ENCODE peak calls at places on chromosomes 13 and 19, in six cellular contexts. Y is activated naive CD4-positive, alpha-beta T cell; R is stimulated activated CD8-positive, alpha-beta memory T cell treated with anti-CD3 and anti-CD28 coated beads, Interleukin-4, amount 100 ng/mL, for 1 hour; C is activated CD4-positive, alpha-beta memory T cell treated with anti-CD3 and anti-CD28 coated beads, Interleukin-2, amount 10 ng/mL, durations not matched to agents 7 days and 5 days; W is activated CD8-positive, alpha-beta T cell treated with anti-CD3 and anti-CD28 coated beads for 36 hours; V is NCI-H69. K is an unnamed sample.

GRCh38 chr13:29917573-29918091 is 67.2 kb upstream of the UBL3 start:
- DNase-seq in R (no peak), C (no peak), V (no peak), Y (no peak), W (no peak), K (no peak)

GRCh38 chr13:55345197-55345596 is 1795.5 kb upstream of the PRR20A start:
- DNase-seq in C (no peak), R (no peak), W (no peak), V (peak), Y (no peak), K (no peak)

GRCh38 chr19:18173572-18174294 is at the start of gene IFI30:
- DNase-seq in W (peak), C (peak), V (peak), Y (no peak), R (no peak), K (peak)

GRCh38 chr19:16896913-16897571 is 8.2 kb downstream of the F2RL3 start:
- DNase-seq in W (peak), V (peak), Y (peak), C (peak), R (peak), K (peak)

GRCh38 chr13:31859546-31859945 is 120.2 kb downstream of the RXFP2 start:
- DNase-seq in C (no peak), R (no peak), W (no peak), Y (no peak), V (peak), K (no peak)

GRCh38 chr13:25951831-25952230 is 100.0 kb downstream of the SHISA2 start:
- DNase-seq in Y (no peak), R (no peak), W (no peak), V (no peak), C (no peak), K (no peak)

GRCh38 chr19:46839752-46840151 is 10.9 kb downstream of the AP2S1 start:
- DNase-seq in R (no peak), V (no peak), C (no peak), Y (no peak), W (no peak), K (no peak)

GRCh38 chr19:50723069-50723468 is at the start of gene CLEC11A:
- DNase-seq in Y (no peak), R (no peak), W (no peak), V (no peak), C (no peak), K (no peak)

GRCh38 chr19:38693380-38694223 is 46.2 kb downstream of the ACTN4 start:
- DNase-seq in R (no peak), W (peak), V (no peak), Y (no peak), C (peak), K (no peak)

GRCh38 chr13:97648171-97648880 is 214.4 kb downstream of the RAP2A start:
- DNase-seq in C (no peak), R (no peak), Y (no peak), V (no peak), W (no peak), K (no peak)

GRCh38 chr19:30175987-30176386 is 196.2 kb upstream of the ZNF536 start:
- DNase-seq in V (no peak), W (no peak), C (no peak), R (no peak), Y (no peak), K (no peak)

GRCh38 chr19:45601524-45602522 is at the start of gene GPR4:
- DNase-seq in R (no peak), Y (no peak), V (peak), W (no peak), C (no peak), K (no peak)

GRCh38 chr13:95185311-95185710 is 115.9 kb downstream of the ABCC4 start:
- DNase-seq in W (no peak), C (no peak), V (peak), Y (no peak), R (no peak), K (no peak)

GRCh38 chr13:50080856-50081105 is 65.5 kb downstream of the KCNRG start:
- DNase-seq in R (no peak), C (no peak), V (no peak), W (no peak), Y (no peak), K (no peak)

GRCh38 chr13:49046534-49046933 is 70.8 kb downstream of the FNDC3A start:
- DNase-seq in W (no peak), V (no peak), C (no peak), Y (no peak), R (no peak), K (no peak)

GRCh38 chr19:45800009-45800553 is 7.4 kb upstream of the DMWD start:
- DNase-seq in W (no peak), C (no peak), R (no peak), Y (no peak), V (no peak), K (no peak)

GRCh38 chr13:32125221-32125621 is 93.6 kb downstream of the FRY start:
- DNase-seq in R (no peak), C (no peak), V (no peak), W (no peak), Y (no peak), K (no peak)

GRCh38 chr19:50607874-50608785 is 31.6 kb downstream of the SYT3 start:
- DNase-seq in W (peak), V (peak), R (peak), C (peak), Y (peak), K (peak)

GRCh38 chr19:11662278-11662677 is 65.0 kb downstream of the ZNF627 start:
- DNase-seq in V (no peak), Y (no peak), W (no peak), R (no peak), C (no peak), K (no peak)

GRCh38 chr19:58571575-58571947 is 1.6 kb downstream of the MZF1 start:
- DNase-seq in C (peak), V (no peak), Y (no peak), R (no peak), W (no peak), K (no peak)

GRCh38 chr19:22901431-22902130 is 69.5 kb downstream of the ZNF723 start:
- DNase-seq in V (no peak), Y (no peak), W (no peak), R (no peak), C (no peak), K (no peak)

GRCh38 chr13:21894091-21894490 is 223.2 kb downstream of the FGF9 start:
- DNase-seq in V (peak), Y (no peak), R (no peak), W (no peak), C (no peak), K (no peak)

GRCh38 chr19:48471836-48472235 is 2.7 kb downstream of the CYTH2 start:
- DNase-seq in V (no peak), C (no peak), R (no peak), Y (no peak), W (no peak), K (no peak)

GRCh38 chr19:42360787-42361544 is 29.1 kb downstream of the CNFN start:
- DNase-seq in W (no peak), Y (no peak), R (no peak), C (no peak), V (peak), K (no peak)

GRCh38 chr13:95713651-95714050 is 36.7 kb downstream of the DNAJC3 start:
- DNase-seq in W (no peak), R (no peak), Y (no peak), V (no peak), C (no peak), K (no peak)